ENCODE peak calls at places on chromosomes 12 and 14, in nine cellular contexts. One of them, this sample, is unnamed.

GRCh38 chr12:72191761-72192160 is 80.4 kb upstream of the TRHDE start:
- DNase-seq in HFFc6: no peak
- DNase-seq in cardiac fibroblast: no peak
- DNase-seq in activated naive CD4-positive, alpha-beta T cell: no peak
- DNase-seq in NCI-H345: no peak
- DNase-seq in NCI-H1105: no peak
- DNase-seq in fibroblast of mammary gland: no peak
- DNase-seq in hippocampal formation: no peak
- DNase-seq in non-pigmented ciliary epithelial cell: no peak
- DNase-seq in this sample: no peak

GRCh38 chr12:54197037-54197909 is 8.5 kb upstream of the SMUG1 start:
- DNase-seq in HFFc6: no peak
- DNase-seq in cardiac fibroblast: peak
- DNase-seq in activated naive CD4-positive, alpha-beta T cell: no peak
- DNase-seq in NCI-H345: no peak
- DNase-seq in NCI-H1105: no peak
- DNase-seq in fibroblast of mammary gland: peak
- DNase-seq in hippocampal formation: no peak
- DNase-seq in non-pigmented ciliary epithelial cell: no peak
- DNase-seq in this sample: peak

GRCh38 chr14:94517641-94518257 is 8.5 kb upstream of the SERPINA12 start:
- DNase-seq in HFFc6: no peak
- DNase-seq in cardiac fibroblast: no peak
- DNase-seq in activated naive CD4-positive, alpha-beta T cell: no peak
- DNase-seq in NCI-H345: no peak
- DNase-seq in NCI-H1105: no peak
- DNase-seq in fibroblast of mammary gland: no peak
- DNase-seq in hippocampal formation: no peak
- DNase-seq in non-pigmented ciliary epithelial cell: no peak
- DNase-seq in this sample: no peak

GRCh38 chr14:85531141-85531593 is 1.2 kb downstream of the FLRT2 start:
- DNase-seq in HFFc6: peak
- DNase-seq in cardiac fibroblast: peak
- DNase-seq in activated naive CD4-positive, alpha-beta T cell: no peak
- DNase-seq in NCI-H345: no peak
- DNase-seq in NCI-H1105: no peak
- DNase-seq in fibroblast of mammary gland: peak
- DNase-seq in hippocampal formation: no peak
- DNase-seq in non-pigmented ciliary epithelial cell: no peak
- DNase-seq in this sample: peak

GRCh38 chr12:89933911-89934310 is 225.3 kb upstream of the ATP2B1 start:
- DNase-seq in HFFc6: peak
- DNase-seq in cardiac fibroblast: no peak
- DNase-seq in activated naive CD4-positive, alpha-beta T cell: no peak
- DNase-seq in NCI-H345: no peak
- DNase-seq in NCI-H1105: no peak
- DNase-seq in fibroblast of mammary gland: no peak
- DNase-seq in hippocampal formation: no peak
- DNase-seq in non-pigmented ciliary epithelial cell: no peak
- DNase-seq in this sample: peak

GRCh38 chr12:131905081-131905639 is 10.7 kb downstream of the ULK1 start:
- DNase-seq in HFFc6: no peak
- DNase-seq in cardiac fibroblast: no peak
- DNase-seq in activated naive CD4-positive, alpha-beta T cell: no peak
- DNase-seq in NCI-H345: no peak
- DNase-seq in NCI-H1105: no peak
- DNase-seq in fibroblast of mammary gland: no peak
- DNase-seq in hippocampal formation: no peak
- DNase-seq in non-pigmented ciliary epithelial cell: no peak
- DNase-seq in this sample: no peak

GRCh38 chr12:23525450-23526072 is 423.9 kb downstream of the SOX5 start:
- DNase-seq in HFFc6: no peak
- DNase-seq in cardiac fibroblast: no peak
- DNase-seq in activated naive CD4-positive, alpha-beta T cell: no peak
- DNase-seq in NCI-H345: no peak
- DNase-seq in NCI-H1105: no peak
- DNase-seq in fibroblast of mammary gland: peak
- DNase-seq in hippocampal formation: no peak
- DNase-seq in non-pigmented ciliary epithelial cell: no peak
- DNase-seq in this sample: peak

GRCh38 chr14:37147310-37147875 is 25.0 kb downstream of the SLC25A21 start:
- DNase-seq in HFFc6: no peak
- DNase-seq in cardiac fibroblast: no peak
- DNase-seq in activated naive CD4-positive, alpha-beta T cell: no peak
- DNase-seq in NCI-H345: no peak
- DNase-seq in NCI-H1105: no peak
- DNase-seq in fibroblast of mammary gland: no peak
- DNase-seq in hippocampal formation: no peak
- DNase-seq in non-pigmented ciliary epithelial cell: no peak
- DNase-seq in this sample: peak

GRCh38 chr12:105107176-105107496 is 395 bp upstream of the WASHC4 start:
- DNase-seq in HFFc6: no peak
- DNase-seq in cardiac fibroblast: peak
- DNase-seq in activated naive CD4-positive, alpha-beta T cell: no peak
- DNase-seq in NCI-H345: peak
- DNase-seq in NCI-H1105: peak
- DNase-seq in fibroblast of mammary gland: peak
- DNase-seq in hippocampal formation: peak
- DNase-seq in non-pigmented ciliary epithelial cell: no peak
- DNase-seq in this sample: peak

GRCh38 chr12:52280796-52281560 is 6.5 kb downstream of the KRT86 start:
- DNase-seq in HFFc6: peak
- DNase-seq in cardiac fibroblast: peak
- DNase-seq in activated naive CD4-positive, alpha-beta T cell: no peak
- DNase-seq in NCI-H345: no peak
- DNase-seq in NCI-H1105: no peak
- DNase-seq in fibroblast of mammary gland: peak
- DNase-seq in hippocampal formation: no peak
- DNase-seq in non-pigmented ciliary epithelial cell: peak
- DNase-seq in this sample: peak

GRCh38 chr14:51041117-51041531 is 53.8 kb downstream of the TRIM9 start:
- DNase-seq in HFFc6: no peak
- DNase-seq in cardiac fibroblast: no peak
- DNase-seq in activated naive CD4-positive, alpha-beta T cell: no peak
- DNase-seq in NCI-H345: no peak
- DNase-seq in NCI-H1105: no peak
- DNase-seq in fibroblast of mammary gland: no peak
- DNase-seq in hippocampal formation: peak
- DNase-seq in non-pigmented ciliary epithelial cell: no peak
- DNase-seq in this sample: no peak

GRCh38 chr14:54797986-54798385 is 104.6 kb downstream of the GCH1 start:
- DNase-seq in HFFc6: no peak
- DNase-seq in cardiac fibroblast: no peak
- DNase-seq in activated naive CD4-positive, alpha-beta T cell: no peak
- DNase-seq in NCI-H345: no peak
- DNase-seq in NCI-H1105: no peak
- DNase-seq in fibroblast of mammary gland: no peak
- DNase-seq in hippocampal formation: no peak
- DNase-seq in non-pigmented ciliary epithelial cell: no peak
- DNase-seq in this sample: no peak

GRCh38 chr12:47938093-47938492 is 25.3 kb upstream of the TMEM106C start:
- DNase-seq in HFFc6: peak
- DNase-seq in cardiac fibroblast: no peak
- DNase-seq in activated naive CD4-positive, alpha-beta T cell: no peak
- DNase-seq in NCI-H345: no peak
- DNase-seq in NCI-H1105: no peak
- DNase-seq in fibroblast of mammary gland: peak
- DNase-seq in hippocampal formation: no peak
- DNase-seq in non-pigmented ciliary epithelial cell: no peak
- DNase-seq in this sample: peak

GRCh38 chr14:68782091-68782981 is 10.5 kb downstream of the ZFP36L1 start:
- DNase-seq in HFFc6: no peak
- DNase-seq in cardiac fibroblast: no peak
- DNase-seq in activated naive CD4-positive, alpha-beta T cell: no peak
- DNase-seq in NCI-H345: no peak
- DNase-seq in NCI-H1105: no peak
- DNase-seq in fibroblast of mammary gland: no peak
- DNase-seq in hippocampal formation: no peak
- DNase-seq in non-pigmented ciliary epithelial cell: no peak
- DNase-seq in this sample: no peak

GRCh38 chr12:32499048-32499447 is 99.7 kb downstream of the FGD4 start:
- DNase-seq in HFFc6: no peak
- DNase-seq in cardiac fibroblast: no peak
- DNase-seq in activated naive CD4-positive, alpha-beta T cell: no peak
- DNase-seq in NCI-H345: no peak
- DNase-seq in NCI-H1105: no peak
- DNase-seq in fibroblast of mammary gland: no peak
- DNase-seq in hippocampal formation: no peak
- DNase-seq in non-pigmented ciliary epithelial cell: no peak
- DNase-seq in this sample: no peak

GRCh38 chr14:102144914-102145313 is 5.2 kb downstream of the WDR20 start:
- DNase-seq in HFFc6: no peak
- DNase-seq in cardiac fibroblast: no peak
- DNase-seq in activated naive CD4-positive, alpha-beta T cell: no peak
- DNase-seq in NCI-H345: no peak
- DNase-seq in NCI-H1105: no peak
- DNase-seq in fibroblast of mammary gland: no peak
- DNase-seq in hippocampal formation: peak
- DNase-seq in non-pigmented ciliary epithelial cell: no peak
- DNase-seq in this sample: no peak

GRCh38 chr12:118103231-118103600 is 595 bp downstream of the VSIG10 start:
- DNase-seq in HFFc6: no peak
- DNase-seq in cardiac fibroblast: peak
- DNase-seq in activated naive CD4-positive, alpha-beta T cell: no peak
- DNase-seq in NCI-H345: peak
- DNase-seq in NCI-H1105: peak
- DNase-seq in fibroblast of mammary gland: no peak
- DNase-seq in hippocampal formation: no peak
- DNase-seq in non-pigmented ciliary epithelial cell: no peak
- DNase-seq in this sample: peak

GRCh38 chr12:130685250-130685649 is 30.8 kb downstream of the RIMBP2 start:
- DNase-seq in HFFc6: no peak
- DNase-seq in cardiac fibroblast: no peak
- DNase-seq in activated naive CD4-positive, alpha-beta T cell: no peak
- DNase-seq in NCI-H345: no peak
- DNase-seq in NCI-H1105: no peak
- DNase-seq in fibroblast of mammary gland: no peak
- DNase-seq in hippocampal formation: no peak
- DNase-seq in non-pigmented ciliary epithelial cell: no peak
- DNase-seq in this sample: no peak

GRCh38 chr12:116194935-116195431 is 82.5 kb downstream of the MED13L start:
- DNase-seq in HFFc6: no peak
- DNase-seq in cardiac fibroblast: no peak
- DNase-seq in activated naive CD4-positive, alpha-beta T cell: no peak
- DNase-seq in NCI-H345: no peak
- DNase-seq in NCI-H1105: no peak
- DNase-seq in fibroblast of mammary gland: no peak
- DNase-seq in hippocampal formation: no peak
- DNase-seq in non-pigmented ciliary epithelial cell: no peak
- DNase-seq in this sample: no peak

This sample was measured in astrocyte.